ENCODE peak calls at places on chromosome X, in seven cellular contexts. I is H1, U is coronary artery, B is substantia nigra, K is breast epithelium, M is left lung, F is H9. D is an unnamed sample.

GRCh38 chrX:119638725-119639471 is 32.7 kb upstream of the NKRF start:
- DNase-seq in U (no peak), I (no peak), B (no peak), K (no peak), F (no peak), M (no peak), D (no peak)

GRCh38 chrX:140389331-140389730 is 115.5 kb downstream of the SOX3 start:
- DNase-seq in B (no peak), M (no peak), I (no peak), U (no peak), K (no peak), F (no peak), D (no peak)

GRCh38 chrX:1661048-1661921 is 46.4 kb downstream of the ASMT start:
- DNase-seq in B (no peak), K (no peak), M (peak), I (peak), U (no peak), F (peak), D (no peak)

GRCh38 chrX:132612990-132613564 is 124.2 kb upstream of the MBNL3 start:
- DNase-seq in I (no peak), B (no peak), F (peak), K (no peak), M (no peak), U (no peak), D (peak)

GRCh38 chrX:133335027-133335426 is 80.3 kb downstream of the GPC4 start:
- DNase-seq in U (no peak), F (no peak), I (no peak), M (no peak), B (no peak), K (no peak), D (peak)

GRCh38 chrX:55056820-55057690 is 17.8 kb upstream of the PAGE2B start:
- DNase-seq in K (no peak), B (no peak), F (no peak), M (no peak), U (no peak), I (no peak), D (no peak)

GRCh38 chrX:103878466-103879151 is 46.6 kb upstream of the RAB9B start:
- DNase-seq in F (no peak), K (no peak), I (no peak), M (no peak), B (no peak), U (no peak), D (peak)

GRCh38 chrX:1535241-1536041 is 1.5 kb downstream of the P2RY8 start:
- DNase-seq in U (no peak), I (no peak), F (no peak), B (no peak), M (peak), K (no peak), D (no peak)

GRCh38 chrX:71282514-71283408 is 674 bp upstream of the NONO start:
- DNase-seq in F (no peak), M (no peak), B (no peak), I (no peak), K (no peak), U (no peak), D (no peak)

GRCh38 chrX:153366119-153366518 is 32.2 kb downstream of the ZNF275 start:
- DNase-seq in I (no peak), K (no peak), F (no peak), B (no peak), M (no peak), U (no peak), D (no peak)

GRCh38 chrX:1902901-1903379 is 288.1 kb downstream of the ASMT start:
- DNase-seq in F (no peak), M (no peak), U (no peak), B (no peak), K (no peak), I (no peak), D (no peak)

GRCh38 chrX:1300449-1300848 is 31.8 kb downstream of the CSF2RA start:
- DNase-seq in M (no peak), U (no peak), K (no peak), I (peak), F (peak), B (no peak), D (no peak)

GRCh38 chrX:103276581-103277002 is at the start of gene TCEAL5:
- DNase-seq in I (no peak), B (no peak), K (no peak), F (no peak), M (no peak), U (no peak), D (no peak)

GRCh38 chrX:150223176-150224015 is 139.7 kb upstream of the MAMLD1 start:
- DNase-seq in I (no peak), F (no peak), K (no peak), B (no peak), U (peak), M (no peak), D (no peak)

GRCh38 chrX:151000901-151001301 is 17.8 kb downstream of the HMGB3 start:
- DNase-seq in I (no peak), U (no peak), B (no peak), K (no peak), M (no peak), F (no peak), D (no peak)

GRCh38 chrX:48477960-48478755 is 2.2 kb downstream of the FTSJ1 start:
- DNase-seq in F (no peak), M (no peak), U (no peak), B (no peak), K (no peak), I (no peak), D (no peak)

GRCh38 chrX:48480583-48480982 is 4.6 kb downstream of the FTSJ1 start:
- DNase-seq in I (no peak), U (no peak), B (no peak), K (no peak), F (no peak), M (no peak), D (no peak)

GRCh38 chrX:48480142-48480541 is 4.1 kb downstream of the FTSJ1 start:
- DNase-seq in U (no peak), F (no peak), M (no peak), B (no peak), I (no peak), K (no peak), D (no peak)

GRCh38 chrX:48476919-48477318 is 920 bp downstream of the FTSJ1 start:
- DNase-seq in M (no peak), I (no peak), B (no peak), U (no peak), F (no peak), K (no peak), D (no peak)

DNA sequence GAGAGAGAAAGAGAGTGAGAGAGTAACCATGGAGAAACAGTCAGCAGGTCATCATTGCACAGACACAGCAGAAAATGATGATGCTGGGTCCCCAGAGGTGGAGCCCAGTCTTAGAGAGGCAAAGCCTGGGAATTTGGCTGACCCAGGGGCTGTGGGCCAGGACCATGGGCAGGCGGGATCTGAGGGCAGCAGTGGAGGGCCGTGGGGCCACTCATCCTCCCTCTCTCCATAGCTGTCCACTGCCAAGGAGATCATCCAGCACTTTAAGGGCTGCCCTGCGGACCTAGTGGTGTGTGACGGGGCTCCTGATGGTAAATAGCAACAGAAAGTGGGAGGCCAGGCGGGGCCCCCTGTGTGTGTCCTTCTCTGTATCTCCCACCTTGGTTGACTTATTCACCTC is 2.8 kb downstream of the FTSJ1 start:
- DNase-seq in U (no peak), I (no peak), M (no peak), B (no peak), K (no peak), F (no peak), D (no peak)
- H3K27ac ChIP-seq in U (no peak), I (no peak), M (no peak), B (no peak), K (no peak), F (no peak), D (no peak)

DNA sequence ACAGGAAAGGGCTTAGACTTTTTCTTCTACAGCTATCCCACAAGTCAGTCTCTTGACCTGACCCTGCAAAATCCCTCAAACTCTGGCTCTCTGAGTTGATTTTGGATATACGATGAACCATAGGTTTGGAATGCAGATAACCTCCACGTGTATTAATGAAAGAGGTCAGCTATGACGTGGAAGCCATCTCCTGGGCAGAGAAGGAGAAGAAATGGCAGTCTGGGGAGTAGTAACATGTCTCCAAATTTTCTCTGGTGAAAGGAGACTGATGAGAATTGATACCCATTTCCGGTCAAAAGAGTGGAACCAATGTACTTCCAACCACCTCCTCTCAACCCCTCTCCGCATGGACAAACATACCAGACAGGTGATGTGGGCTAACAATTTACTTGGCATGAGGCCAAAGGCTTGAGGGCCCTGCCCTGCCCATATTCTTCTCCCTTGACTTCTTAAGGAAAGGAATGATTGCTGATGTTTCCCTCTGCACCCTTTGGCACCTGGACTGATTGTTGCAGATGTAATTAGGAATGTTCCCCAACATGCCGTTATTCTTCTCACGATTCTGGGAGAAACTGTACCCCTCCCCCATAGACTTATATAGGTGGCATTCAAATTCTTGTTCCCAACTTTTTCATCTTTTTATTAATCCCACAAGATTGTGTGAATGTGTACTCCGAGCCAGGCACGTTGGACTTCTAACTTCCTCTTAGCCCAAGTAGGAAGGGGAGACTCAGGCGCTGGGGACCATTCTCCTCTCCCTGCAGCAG is 580 bp upstream of the PLS3 start:
- DNase-seq in U (no peak), F (no peak), M (no peak), K (no peak), B (no peak), I (no peak), D (peak)
- H3K27ac ChIP-seq in U (peak), F (no peak), M (peak), K (peak), B (no peak), I (no peak), D (peak)

GRCh38 chrX:46140272-46140671 is 404.9 kb downstream of the ZNF674 start:
- DNase-seq in I (no peak), M (no peak), U (no peak), B (no peak), K (no peak), F (no peak), D (no peak)

DNA sequence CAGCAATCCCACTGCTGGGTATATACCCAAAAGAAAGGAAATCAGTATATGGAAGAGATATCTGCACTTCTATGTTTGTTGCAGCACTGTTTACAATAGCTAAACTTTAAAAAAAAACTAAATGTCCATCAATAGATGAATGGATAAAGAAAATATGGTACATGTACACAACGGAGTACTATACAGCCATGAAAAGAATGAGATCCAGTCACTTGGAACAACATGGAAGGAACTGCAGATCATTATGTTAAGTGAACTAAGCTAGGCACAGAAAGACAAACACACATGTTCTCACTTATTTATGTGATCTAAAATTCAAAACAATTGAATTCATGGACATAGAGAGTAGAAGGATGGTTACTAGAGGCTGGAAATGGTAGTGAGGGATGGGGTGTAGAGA is 400.7 kb downstream of the ZNF674 start:
- DNase-seq in I (no peak), K (no peak), B (no peak), M (no peak), U (no peak), F (no peak), D (no peak)
- H3K27ac ChIP-seq in I (no peak), K (no peak), B (no peak), M (no peak), U (no peak), F (no peak), D (no peak)

GRCh38 chrX:15311119-15311518 is 4.3 kb downstream of the ASB11 start:
- DNase-seq in B (no peak), M (no peak), F (no peak), U (no peak), I (no peak), K (no peak), D (no peak)
- H3K27ac ChIP-seq in B (no peak), M (peak), F (no peak), U (no peak), I (no peak), K (no peak), D (no peak)

GRCh38 chrX:50115973-50116372 is 84.8 kb downstream of the AKAP4 start:
- DNase-seq in B (no peak), M (no peak), F (no peak), U (no peak), I (no peak), K (no peak), D (no peak)

GRCh38 chrX:50111762-50112161 is 89.0 kb downstream of the AKAP4 start:
- DNase-seq in I (no peak), K (no peak), F (no peak), B (no peak), U (no peak), M (peak), D (no peak)

GRCh38 chrX:50114113-50114512 is 86.7 kb downstream of the AKAP4 start:
- DNase-seq in F (no peak), I (no peak), K (no peak), M (no peak), B (no peak), U (no peak), D (no peak)

GRCh38 chrX:50117477-50117876 is 83.3 kb downstream of the AKAP4 start:
- DNase-seq in B (no peak), F (no peak), U (no peak), M (no peak), I (no peak), K (no peak), D (no peak)
- H3K27ac ChIP-seq in B (no peak), F (no peak), U (no peak), M (no peak), I (no peak), K (no peak), D (no peak)

D was measured in PC-9.